ENCODE peak calls at places on chromosomes 12 and 14, in five cellular contexts. H is right lobe of liver, P is right atrium auricular region, W is astrocyte, N is sigmoid colon. F is an unnamed sample.

GRCh38 chr12:6821674-6822433 is at the start of gene GPR162:
- DNase-seq in N (peak; percentile 88), W (peak; percentile 37), P (no peak), H (peak; percentile 55), F (no peak)

GRCh38 chr14:85471744-85472143 is 58.2 kb upstream of the FLRT2 start:
- DNase-seq in N (no peak), P (no peak), H (no peak), W (peak; percentile 98), F (no peak)

GRCh38 chr12:31257784-31258183 is 68.2 kb downstream of the SINHCAF start:
- DNase-seq in W (no peak), N (no peak), H (no peak), P (no peak), F (no peak)

GRCh38 chr14:64465856-64466554 is 706 bp downstream of the AKAP5 start:
- DNase-seq in N (no peak), P (no peak), W (peak; percentile 59), H (no peak), F (peak; percentile 25)

GRCh38 chr12:132608231-132609171 is 1.9 kb downstream of the LRCOL1 start:
- DNase-seq in N (no peak), W (no peak), H (peak; percentile 88), P (no peak), F (no peak)

GRCh38 chr12:88227263-88227662 is 85.2 kb downstream of the TMTC3 start:
- DNase-seq in H (no peak), P (no peak), W (no peak), N (no peak), F (no peak)

GRCh38 chr14:61388976-61389576 is 67.7 kb downstream of the PRKCH start:
- DNase-seq in N (no peak), W (no peak), H (no peak), P (no peak), F (no peak)

GRCh38 chr12:42756841-42757661 is 167.5 kb upstream of the PRICKLE1 start:
- DNase-seq in H (no peak), W (peak; percentile 100), N (no peak), P (no peak), F (peak; percentile 95)

GRCh38 chr12:109762673-109763191 is 49.1 kb downstream of the FAM222A start:
- DNase-seq in P (no peak), N (peak; percentile 43), H (no peak), W (no peak), F (no peak)

GRCh38 chr12:31813305-31813704 is 84.5 kb upstream of the AMN1 start:
- DNase-seq in H (no peak), N (no peak), W (no peak), P (no peak), F (no peak)

GRCh38 chr12:123237646-123238329 is 4.6 kb downstream of the MTRFR start:
- DNase-seq in H (peak; percentile 63), P (peak; percentile 66), W (peak; percentile 22), N (peak; percentile 80), F (no peak)
- H3K27ac ChIP-seq in H (no peak overlapping the region), P (no peak overlapping the region), W (no peak overlapping the region), N (peak overlapping the region; percentile 38), F (no peak overlapping the region)

GRCh38 chr12:46259071-46259470 is 9.8 kb downstream of the SLC38A1 start:
- DNase-seq in H (no peak), P (no peak), N (no peak), W (no peak), F (no peak)
- H3K9me3 ChIP-seq in H (no peaks in the 10 kb centered on the region), P (no peaks in the 10 kb centered on the region), N (no peaks in the 10 kb centered on the region), W (no peaks in the 10 kb centered on the region), F (no peaks in the 10 kb centered on the region)

GRCh38 chr12:48788522-48788851 is 402 bp downstream of the ADCY6 start:
- DNase-seq in H (no peak), N (no peak), W (no peak), P (no peak), F (no peak)

GRCh38 chr12:48789858-48790326 is 1.0 kb upstream of the ADCY6 start:
- DNase-seq in H (no peak), W (no peak), P (no peak), N (no peak), F (no peak)

GRCh38 chr12:48786591-48787544 is 2.0 kb downstream of the ADCY6 start:
- DNase-seq in H (no peak), W (no peak), P (no peak), N (no peak), F (no peak)

GRCh38 chr12:48788852-48789775 is at the start of gene ADCY6:
- DNase-seq in N (peak; percentile 91), H (peak; percentile 87), P (peak; percentile 84), W (peak; percentile 65), F (peak; percentile 52)

DNA sequence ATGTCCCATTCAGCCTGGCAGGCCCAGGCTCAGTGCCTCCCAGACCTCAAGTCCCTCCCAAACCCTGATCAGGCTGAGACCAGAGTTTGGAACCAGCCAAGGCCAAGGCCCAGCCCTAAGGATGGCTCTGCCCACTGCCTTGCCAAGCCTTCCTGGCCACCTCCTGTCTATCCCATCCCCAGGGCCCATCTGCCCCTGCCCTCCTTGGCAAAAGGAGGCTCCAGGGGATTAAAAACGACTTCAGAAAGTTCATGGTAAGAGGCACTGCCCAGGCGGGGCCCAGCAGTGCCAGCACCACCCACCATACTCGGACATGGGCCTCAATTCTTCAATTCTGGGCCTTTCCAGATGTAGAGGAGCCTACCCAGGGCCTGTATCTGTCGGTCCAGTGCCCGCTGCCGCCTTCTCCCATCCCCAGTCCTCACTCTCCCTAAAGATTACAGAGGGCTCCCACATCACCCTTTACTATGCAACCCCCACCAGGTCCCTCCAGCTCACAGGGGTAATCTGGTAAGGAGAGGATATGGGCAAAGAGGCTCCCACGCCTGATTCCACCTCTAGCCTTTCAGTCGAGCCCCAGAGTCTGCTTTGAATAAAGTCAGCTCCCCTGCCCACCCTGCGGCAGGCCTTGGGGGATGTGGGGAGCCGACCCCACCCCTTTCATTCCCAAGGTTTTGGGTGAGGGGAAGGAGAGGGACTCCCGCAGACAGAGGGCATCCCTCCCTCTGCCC is 933 bp downstream of the ADCY6 start:
- DNase-seq in H (no peak), W (no peak), P (no peak), N (no peak), F (no peak)
- H3K27ac ChIP-seq in H (peak overlapping the region; percentile 37), W (peak overlapping the region; percentile 38), P (peak overlapping the region; percentile 97), N (peak overlapping the region; percentile 81), F (no peak overlapping the region)

DNA sequence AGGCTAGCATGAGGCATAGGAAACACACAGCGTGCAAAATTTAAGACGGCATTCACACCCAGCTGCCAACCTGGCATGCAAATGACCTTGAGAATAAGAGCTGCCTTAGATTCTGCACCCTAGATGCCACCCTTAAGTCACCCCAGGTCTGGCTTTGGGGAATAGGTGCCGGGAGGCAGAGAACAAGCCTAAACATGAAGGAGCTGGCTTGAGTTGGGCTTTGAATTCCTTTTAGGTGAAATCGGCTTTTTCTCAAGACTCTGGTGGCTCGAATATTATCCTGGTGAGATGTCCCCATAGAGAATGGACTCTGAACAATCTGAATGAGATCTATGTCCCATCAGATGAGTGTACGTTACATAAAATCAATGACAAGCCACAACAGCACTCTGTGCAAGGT is 1090.5 kb downstream of the VRK1 start:
- DNase-seq in P (no peak), N (no peak), H (no peak), W (no peak), F (no peak)
- H3K9me3 ChIP-seq in P (no peaks in the 10 kb centered on the region), N (no peaks in the 10 kb centered on the region), H (no peaks in the 10 kb centered on the region), W (no peaks in the 10 kb centered on the region), F (no peaks in the 10 kb centered on the region)

DNA sequence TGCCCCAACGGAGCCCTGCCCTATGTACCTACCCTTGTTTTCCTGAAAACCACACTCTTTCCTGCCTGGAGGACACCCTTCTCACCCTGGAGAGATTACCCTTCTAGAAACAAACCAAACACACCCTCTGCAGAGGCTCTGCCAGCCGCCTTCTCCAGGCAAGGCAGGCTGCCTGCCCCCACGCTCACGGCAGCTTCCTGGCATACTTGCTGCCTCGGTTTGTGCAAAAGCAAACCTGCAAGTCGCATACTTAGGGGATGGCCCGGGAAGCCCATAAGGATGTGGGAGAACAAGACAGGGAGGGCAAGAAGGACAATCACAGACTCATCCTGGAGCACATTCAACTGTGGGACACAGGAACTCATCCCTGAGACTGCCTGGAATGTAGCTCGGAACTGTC is 154.0 kb upstream of the DIO3 start:
- DNase-seq in P (no peak), W (no peak), H (no peak), N (no peak), F (no peak)
- H3K27ac ChIP-seq in P (no peak overlapping the region), W (no peak overlapping the region), H (no peak overlapping the region), N (no peak overlapping the region), F (no peak overlapping the region)

GRCh38 chr14:92978229-92979021 is 55.5 kb downstream of the CHGA start:
- DNase-seq in P (no peak), N (no peak), W (no peak), H (no peak), F (no peak)
- H3K9me3 ChIP-seq in P (no peaks in the 10 kb centered on the region), N (no peaks in the 10 kb centered on the region), W (peaks cover 11% of the 10 kb centered on the region), H (no peaks in the 10 kb centered on the region), F (no peaks in the 10 kb centered on the region)

GRCh38 chr14:40119765-40120164 is 687.5 kb upstream of the FBXO33 start:
- DNase-seq in N (no peak), P (no peak), H (no peak), W (no peak), F (no peak)

GRCh38 chr14:40119321-40119720 is 687.1 kb upstream of the FBXO33 start:
- DNase-seq in W (peak; percentile 63), H (no peak), N (no peak), P (no peak), F (no peak)

GRCh38 chr14:40123816-40124215 is 691.6 kb upstream of the FBXO33 start:
- DNase-seq in P (no peak), N (no peak), H (no peak), W (peak; percentile 16), F (no peak)

DNA sequence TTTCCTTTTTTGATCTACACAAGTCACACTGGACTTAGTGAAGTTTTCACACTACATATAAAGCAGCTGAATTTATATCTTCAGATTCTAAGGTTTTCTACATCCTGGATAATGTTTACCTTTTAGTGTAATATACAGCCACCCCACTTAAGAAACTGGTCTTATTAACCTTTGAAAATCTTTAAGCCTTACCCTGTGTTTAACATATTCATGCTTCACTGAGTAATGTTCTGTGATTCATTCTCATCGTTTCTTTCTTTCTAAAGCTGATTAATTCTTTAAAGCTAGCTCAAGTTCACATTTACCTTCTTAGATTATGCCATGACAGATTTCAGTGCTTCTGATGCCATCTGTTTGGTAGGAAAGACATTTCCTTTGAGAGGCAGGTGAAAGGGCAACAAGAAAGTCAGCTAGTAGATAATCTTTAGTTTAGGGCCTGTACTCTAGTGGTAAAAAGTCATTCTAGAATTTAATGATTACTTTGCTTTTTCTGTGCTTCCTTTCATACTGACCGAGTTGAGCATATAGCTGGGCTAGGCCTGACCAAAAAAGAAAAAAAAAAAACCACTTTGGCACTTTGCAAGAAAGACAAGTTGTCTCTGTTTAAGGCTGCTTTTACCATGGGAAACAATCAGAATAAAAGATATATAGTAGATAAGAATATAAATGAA is 690.9 kb upstream of the FBXO33 start:
- DNase-seq in W (peak; percentile 64), P (no peak), N (no peak), H (no peak), F (no peak)
- H3K27ac ChIP-seq in W (peak overlapping the region; percentile 36), P (no peak overlapping the region), N (peak overlapping the region; percentile 51), H (no peak overlapping the region), F (no peak overlapping the region)

F was measured in iPS DF 6.9.